ENCODE peak calls at places on chromosome 1, in nine cellular contexts. Z is NCI-H1417, J is left ventricle myocardium inferior, M is retina, C is KG1, W is cardiac fibroblast, B is Calu3, Q is T-helper 1 cell, G is C1 segment of cervical spinal cord. H is an unnamed sample.

GRCh38 chr1:208511242-208511860 is 267.2 kb upstream of the PLXNA2 start:
- DNase-seq in Z (no peak), J (no peak), M (no peak), C (no peak), W (no peak), B (no peak), Q (no peak), G (no peak), H (no peak)

GRCh38 chr1:237152506-237153335 is 110.7 kb downstream of the RYR2 start:
- DNase-seq in Z (no peak), J (no peak), M (no peak), C (no peak), W (no peak), B (no peak), Q (no peak), G (no peak), H (no peak)

GRCh38 chr1:21750841-21751240 is 32.1 kb downstream of the USP48 start:
- DNase-seq in Z (no peak), J (no peak), M (no peak), C (no peak), W (no peak), B (no peak), Q (no peak), G (no peak), H (no peak)

GRCh38 chr1:1200876-1201810 is 5.2 kb downstream of the TNFRSF18 start:
- DNase-seq in Z (no peak), J (peak), M (no peak), C (no peak), W (peak), B (peak), Q (peak), G (no peak), H (peak)

GRCh38 chr1:182430263-182431068 is 19.5 kb upstream of the RGSL1 start:
- DNase-seq in Z (no peak), J (no peak), M (no peak), C (no peak), W (peak), B (no peak), Q (no peak), G (no peak), H (no peak)

GRCh38 chr1:24847995-24848857 is 81.8 kb downstream of the RUNX3 start:
- DNase-seq in Z (peak), J (peak), M (peak), C (peak), W (peak), B (peak), Q (peak), G (peak), H (peak)

GRCh38 chr1:43365678-43366077 is 2.1 kb downstream of the ELOVL1 start:
- DNase-seq in Z (no peak), J (no peak), M (no peak), C (no peak), W (no peak), B (no peak), Q (no peak), G (no peak), H (no peak)

GRCh38 chr1:22137006-22137720 is 5.7 kb downstream of the WNT4 start:
- DNase-seq in Z (no peak), J (no peak), M (no peak), C (no peak), W (no peak), B (no peak), Q (no peak), G (no peak), H (no peak)

GRCh38 chr1:165354739-165355138 is 1.8 kb downstream of the LMX1A start:
- DNase-seq in Z (no peak), J (no peak), M (peak), C (no peak), W (no peak), B (no peak), Q (no peak), G (no peak), H (no peak)

GRCh38 chr1:183770816-183771128 is 34.1 kb upstream of the RGL1 start:
- DNase-seq in Z (no peak), J (no peak), M (no peak), C (no peak), W (no peak), B (no peak), Q (no peak), G (no peak), H (no peak)